ENCODE peak calls at places on chromosome 14, in ten cellular contexts. U is stomach; V is CD8-positive, alpha-beta memory T cell; S is SK-N-SH; C is neural progenitor cell; J is cardiac muscle cell; Y is neuronal stem cell; Q is GM23248; I is AG10803; H is body of pancreas. P is an unnamed sample.

GRCh38 chr14:30194769-30195168 is 267.1 kb upstream of the PRKD1 start:
- DNase-seq in U (no peak), V (no peak), S (no peak), C (no peak), J (peak), Y (no peak), Q (peak), I (peak), H (no peak), P (no peak)

GRCh38 chr14:80924365-80925103 is 17.0 kb downstream of the CEP128 start:
- DNase-seq in U (no peak), V (no peak), S (no peak), C (no peak), J (no peak), Y (no peak), Q (no peak), I (no peak), H (no peak), P (no peak)

GRCh38 chr14:48598458-48598857 is 923.1 kb upstream of the MDGA2 start:
- DNase-seq in U (no peak), V (no peak), S (no peak), C (no peak), J (no peak), Y (no peak), Q (no peak), I (no peak), H (no peak), P (no peak)

GRCh38 chr14:83463500-83464098 is 1929.9 kb upstream of the SEL1L start:
- DNase-seq in U (peak), V (no peak), S (peak), C (peak), J (peak), Y (peak), Q (peak), I (peak), H (peak), P (peak)

GRCh38 chr14:50036211-50036610 is 80.2 kb downstream of the VCPKMT start:
- DNase-seq in U (peak), V (no peak), S (no peak), C (no peak), J (no peak), Y (no peak), Q (no peak), I (no peak), H (peak), P (no peak)

GRCh38 chr14:55336161-55336560 is 64.9 kb downstream of the FBXO34 start:
- DNase-seq in U (peak), V (no peak), S (no peak), C (no peak), J (peak), Y (no peak), Q (peak), I (peak), H (peak), P (peak)

GRCh38 chr14:74503973-74504335 is 10.4 kb downstream of the ISCA2 start:
- DNase-seq in U (no peak), V (no peak), S (no peak), C (no peak), J (no peak), Y (no peak), Q (no peak), I (no peak), H (no peak), P (no peak)

GRCh38 chr14:49950275-49951250 is 57.7 kb downstream of the ARF6 start:
- DNase-seq in U (peak), V (no peak), S (no peak), C (no peak), J (no peak), Y (no peak), Q (no peak), I (no peak), H (peak), P (no peak)

GRCh38 chr14:71399057-71399487 is 491.8 kb downstream of the PCNX1 start:
- DNase-seq in U (no peak), V (peak), S (no peak), C (no peak), J (no peak), Y (no peak), Q (peak), I (no peak), H (peak), P (no peak)

GRCh38 chr14:90675399-90675798 is 140.8 kb downstream of the TTC7B start:
- DNase-seq in U (no peak), V (no peak), S (peak), C (no peak), J (peak), Y (no peak), Q (peak), I (peak), H (peak), P (no peak)

GRCh38 chr14:74973003-74973614 is 17.7 kb upstream of the PGF start:
- DNase-seq in U (no peak), V (peak), S (peak), C (no peak), J (peak), Y (no peak), Q (no peak), I (no peak), H (peak), P (peak)

GRCh38 chr14:53470351-53471043 is 317.4 kb upstream of the DDHD1 start:
- DNase-seq in U (no peak), V (no peak), S (no peak), C (no peak), J (peak), Y (no peak), Q (peak), I (peak), H (no peak), P (no peak)

GRCh38 chr14:79021756-79022155 is 851.6 kb downstream of the NRXN3 start:
- DNase-seq in U (no peak), V (no peak), S (no peak), C (no peak), J (no peak), Y (no peak), Q (no peak), I (no peak), H (no peak), P (no peak)

GRCh38 chr14:50830932-50831703 is at the start of gene NIN:
- DNase-seq in U (peak), V (peak), S (peak), C (peak), J (peak), Y (peak), Q (peak), I (peak), H (peak), P (peak)

GRCh38 chr14:101362529-101363260 is 198.6 kb upstream of the DIO3 start:
- DNase-seq in U (no peak), V (no peak), S (no peak), C (no peak), J (no peak), Y (no peak), Q (peak), I (no peak), H (no peak), P (no peak)
- H3K4me3 ChIP-seq in U (no peak), V (no peak), S (no peak), C (no peak), J (no peak), Y (peak), Q (no peak), I (no peak), H (no peak), P (no peak)

DNA sequence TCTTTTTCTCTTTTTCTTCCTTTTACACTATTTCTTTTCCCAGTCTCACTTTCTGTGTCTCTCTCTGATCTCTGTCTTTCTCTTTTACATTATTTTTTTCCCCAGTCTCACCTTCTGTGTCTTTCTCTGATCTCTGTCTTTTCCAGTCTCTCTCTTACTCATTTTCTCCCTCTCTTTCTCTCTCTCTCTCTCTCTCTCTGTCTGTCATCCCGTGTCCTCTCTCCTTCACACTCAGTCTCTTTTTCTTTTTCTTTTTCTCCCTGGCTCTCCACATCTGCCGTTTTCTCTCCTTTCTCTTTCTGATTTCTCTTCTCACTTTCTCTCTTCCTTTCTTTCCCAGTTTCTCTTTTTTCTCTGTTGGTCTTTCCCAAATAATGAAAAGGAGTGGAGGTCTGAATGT is 22.3 kb downstream of the DHRS4L2 start:
- DNase-seq in U (no peak), V (no peak), S (no peak), C (no peak), J (no peak), Y (no peak), Q (no peak), I (no peak), H (no peak), P (no peak)
- H3K4me3 ChIP-seq in U (no peak), V (no peak), S (no peak), C (no peak), J (no peak), Y (no peak), Q (no peak), I (no peak), H (no peak), P (no peak)

DNA sequence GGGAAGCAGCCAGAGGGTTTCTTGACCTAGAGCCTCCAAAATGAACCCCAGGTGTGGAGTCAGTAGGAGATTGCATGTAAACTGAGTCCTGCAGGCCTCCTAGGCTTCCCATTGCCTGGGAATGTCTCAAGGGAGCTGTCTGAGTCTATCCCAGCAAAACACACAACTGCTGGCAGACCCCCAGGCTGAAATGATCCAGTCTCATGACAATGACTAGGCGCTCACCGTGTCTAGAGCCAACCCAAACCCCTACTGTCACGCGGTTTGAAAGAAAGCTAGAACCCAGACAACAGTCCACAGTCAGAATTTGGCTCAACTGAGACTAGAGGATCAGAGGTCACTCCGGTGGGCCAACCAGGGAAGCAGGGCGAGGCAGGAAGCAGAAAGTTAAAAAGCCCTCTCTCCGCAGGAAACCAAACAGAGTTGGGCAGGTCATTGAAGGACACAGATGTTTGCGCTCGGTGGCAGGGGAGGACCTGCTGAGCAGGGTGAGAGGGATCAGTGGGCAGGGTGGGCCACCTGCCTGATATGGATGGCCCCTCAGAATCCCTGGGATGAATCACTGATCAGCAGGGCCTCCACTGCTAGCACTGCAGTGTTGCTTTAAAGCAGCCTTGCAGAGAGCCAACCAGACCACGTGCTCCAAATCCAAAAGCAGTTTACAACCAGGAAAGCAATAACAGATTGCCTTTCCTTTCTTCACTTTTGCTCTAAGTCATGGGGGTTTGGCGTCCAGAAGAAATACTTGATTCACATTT is 23.8 kb downstream of the ACTN1 start:
- DNase-seq in U (no peak), V (no peak), S (no peak), C (no peak), J (no peak), Y (no peak), Q (peak), I (peak), H (no peak), P (no peak)
- H3K4me3 ChIP-seq in U (peak), V (no peak), S (no peak), C (no peak), J (no peak), Y (peak), Q (peak), I (no peak), H (no peak), P (no peak)

GRCh38 chr14:100285913-100286400 is 20.3 kb downstream of the SLC25A29 start:
- DNase-seq in U (no peak), V (no peak), S (no peak), C (no peak), J (no peak), Y (no peak), Q (no peak), I (no peak), H (no peak), P (no peak)
- H3K4me3 ChIP-seq in U (peak), V (peak), S (peak), C (peak), J (peak), Y (no peak), Q (peak), I (peak), H (no peak), P (peak)

GRCh38 chr14:92688434-92689375 is 59.7 kb downstream of the LGMN start:
- DNase-seq in U (peak), V (no peak), S (peak), C (no peak), J (no peak), Y (no peak), Q (no peak), I (no peak), H (peak), P (no peak)
- H3K4me3 ChIP-seq in U (peak), V (no peak), S (no peak), C (peak), J (no peak), Y (peak), Q (no peak), I (no peak), H (no peak), P (no peak)

DNA sequence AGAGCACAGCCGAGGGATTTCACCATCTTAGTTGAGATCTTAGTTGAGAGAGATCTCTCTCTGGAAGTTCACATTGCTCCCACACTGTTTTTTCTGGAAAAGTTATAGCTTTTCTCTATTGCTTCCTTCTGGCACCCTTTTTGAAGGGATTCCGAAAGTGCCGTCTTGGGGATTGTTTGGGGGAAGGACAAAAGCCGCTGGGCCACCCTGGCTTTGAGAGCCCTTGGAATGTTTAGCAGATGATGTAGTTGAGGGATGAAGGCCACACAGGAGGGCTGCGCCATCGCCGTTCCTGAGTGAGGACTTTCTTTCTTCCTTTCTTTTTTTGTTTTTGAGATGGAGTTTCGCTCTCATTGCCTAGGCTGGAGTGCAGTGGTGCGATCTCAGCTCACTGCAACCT is 17.7 kb downstream of the PLEKHG3 start:
- DNase-seq in U (no peak), V (no peak), S (no peak), C (no peak), J (no peak), Y (no peak), Q (no peak), I (peak), H (no peak), P (no peak)
- H3K4me3 ChIP-seq in U (no peak), V (no peak), S (no peak), C (no peak), J (no peak), Y (no peak), Q (no peak), I (no peak), H (no peak), P (no peak)